ENCODE peak calls at places on chromosome 1, in eight cellular contexts. F is stimulated activated CD8-positive, alpha-beta memory T cell treated with anti-CD3 and anti-CD28 coated beads, Interleukin-15, amount 100 ng/mL, for 4 hours; A is GM04504; V is Right ventricle myocardium superior; I is NCI-H1436; Z is D341Med; E is stimulated activated CD4-positive, alpha-beta T cell treated with anti-CD3 and anti-CD28 coated beads, Interleukin-2, amount 100 ng/mL, for 24 hours; R is ELR. Y is an unnamed sample.

GRCh38 chr1:161219078-161219892 is 4.1 kb downstream of the APOA2 start:
- DNase-seq in F (no peak), A (no peak), V (no peak), I (no peak), Z (no peak), E (no peak), R (no peak), Y (no peak)

GRCh38 chr1:74737360-74737759 is 4.4 kb downstream of the TYW3 start:
- DNase-seq in F (no peak), A (no peak), V (no peak), I (no peak), Z (no peak), E (no peak), R (no peak), Y (no peak)

GRCh38 chr1:205225901-205226765 is 1.6 kb upstream of the TMCC2 start:
- DNase-seq in F (no peak), A (no peak), V (no peak), I (no peak), Z (no peak), E (no peak), R (no peak), Y (peak; percentile 53)

GRCh38 chr1:212437179-212437798 is 4.6 kb downstream of the NENF start:
- DNase-seq in F (no peak), A (no peak), V (no peak), I (no peak), Z (no peak), E (no peak), R (no peak), Y (no peak)

GRCh38 chr1:235974616-235975015 is 90.3 kb downstream of the NID1 start:
- DNase-seq in F (no peak), A (no peak), V (no peak), I (no peak), Z (no peak), E (no peak), R (no peak), Y (no peak)

GRCh38 chr1:43525995-43526394 is 4.7 kb upstream of the PTPRF start:
- DNase-seq in F (no peak), A (no peak), V (no peak), I (no peak), Z (no peak), E (no peak), R (peak; percentile 81), Y (peak; percentile 48)

GRCh38 chr1:81220614-81221071 is 580.1 kb upstream of the ADGRL2 start:
- DNase-seq in F (no peak), A (no peak), V (peak; percentile 28), I (no peak), Z (no peak), E (no peak), R (no peak), Y (no peak)

GRCh38 chr1:113747376-113747775 is 11.9 kb downstream of the PHTF1 start:
- DNase-seq in F (no peak), A (no peak), V (no peak), I (no peak), Z (no peak), E (no peak), R (peak; percentile 46), Y (peak; percentile 49)

GRCh38 chr1:12171206-12172041 is 4.6 kb downstream of the TNFRSF1B start:
- DNase-seq in F (no peak), A (no peak), V (no peak), I (no peak), Z (no peak), E (no peak), R (no peak), Y (no peak)

GRCh38 chr1:118302145-118302544 is 117.1 kb upstream of the SPAG17 start:
- DNase-seq in F (no peak), A (no peak), V (no peak), I (no peak), Z (no peak), E (no peak), R (no peak), Y (no peak)

GRCh38 chr1:21320410-21321107 is 30.3 kb upstream of the ECE1 start:
- DNase-seq in F (no peak), A (no peak), V (no peak), I (no peak), Z (no peak), E (no peak), R (no peak), Y (no peak)

GRCh38 chr1:160127865-160128523 is 12.4 kb downstream of the ATP1A2 start:
- DNase-seq in F (no peak), A (peak; percentile 34), V (no peak), I (no peak), Z (no peak), E (no peak), R (peak; percentile 46), Y (peak; percentile 35)

Y was measured in HFFc6.